ENCODE peak calls at places on chromosome X, in six cellular contexts. One of them, this sample, is unnamed. For H3K4me1, the result is how much of the 10 kb centered on the place peaks cover.

GRCh38 chrX:30275498-30275897 is 28.6 kb downstream of the MAGEB1 start:
- DNase-seq in psoas muscle: no peak
- DNase-seq in suprapubic skin: no peak
- DNase-seq in tibial artery: no peak
- DNase-seq in Peyer's patch: no peak
- DNase-seq in transverse colon: no peak
- DNase-seq in this sample: no peak

GRCh38 chrX:320126-320783 is 1.7 kb upstream of the GTPBP6 start:
- DNase-seq in psoas muscle: peak
- DNase-seq in suprapubic skin: peak
- DNase-seq in tibial artery: peak
- DNase-seq in Peyer's patch: no peak
- DNase-seq in transverse colon: peak
- DNase-seq in this sample: no peak

GRCh38 chrX:39965051-39965573 is 132.6 kb downstream of the BCOR start:
- DNase-seq in psoas muscle: no peak
- DNase-seq in suprapubic skin: no peak
- DNase-seq in tibial artery: no peak
- DNase-seq in Peyer's patch: no peak
- DNase-seq in transverse colon: no peak
- DNase-seq in this sample: no peak

GRCh38 chrX:12580548-12580947 is 210.7 kb upstream of the PRPS2 start:
- DNase-seq in psoas muscle: no peak
- DNase-seq in suprapubic skin: no peak
- DNase-seq in tibial artery: no peak
- DNase-seq in Peyer's patch: no peak
- DNase-seq in transverse colon: no peak
- DNase-seq in this sample: no peak

GRCh38 chrX:139802048-139802447 is 94.1 kb upstream of the MCF2 start:
- DNase-seq in psoas muscle: no peak
- DNase-seq in suprapubic skin: no peak
- DNase-seq in tibial artery: no peak
- DNase-seq in Peyer's patch: no peak
- DNase-seq in transverse colon: no peak
- DNase-seq in this sample: no peak

GRCh38 chrX:49308604-49309269 is 5.3 kb downstream of the GAGE10 start:
- DNase-seq in psoas muscle: no peak
- DNase-seq in suprapubic skin: no peak
- DNase-seq in tibial artery: no peak
- DNase-seq in Peyer's patch: no peak
- DNase-seq in transverse colon: no peak
- DNase-seq in this sample: peak

GRCh38 chrX:25754399-25754798 is 383.7 kb upstream of the MAGEB18 start:
- DNase-seq in psoas muscle: no peak
- DNase-seq in suprapubic skin: no peak
- DNase-seq in tibial artery: no peak
- DNase-seq in Peyer's patch: no peak
- DNase-seq in transverse colon: no peak
- DNase-seq in this sample: no peak

GRCh38 chrX:148808825-148809224 is 308.4 kb downstream of the AFF2 start:
- DNase-seq in psoas muscle: no peak
- DNase-seq in suprapubic skin: no peak
- DNase-seq in tibial artery: no peak
- DNase-seq in Peyer's patch: no peak
- DNase-seq in transverse colon: no peak
- DNase-seq in this sample: no peak

GRCh38 chrX:139246295-139246694 is 284.2 kb upstream of the F9 start:
- DNase-seq in psoas muscle: no peak
- DNase-seq in suprapubic skin: no peak
- DNase-seq in tibial artery: no peak
- DNase-seq in Peyer's patch: no peak
- DNase-seq in transverse colon: no peak
- DNase-seq in this sample: no peak

GRCh38 chrX:107713205-107714195 is 62.1 kb downstream of the TSC22D3 start:
- DNase-seq in psoas muscle: no peak
- DNase-seq in suprapubic skin: no peak
- DNase-seq in tibial artery: no peak
- DNase-seq in Peyer's patch: no peak
- DNase-seq in transverse colon: peak
- DNase-seq in this sample: peak
- H3K4me1 ChIP-seq in psoas muscle: under half
- H3K4me1 ChIP-seq in suprapubic skin: under half
- H3K4me1 ChIP-seq in tibial artery: under half
- H3K4me1 ChIP-seq in Peyer's patch: under half
- H3K4me1 ChIP-seq in transverse colon: under half
- H3K4me1 ChIP-seq in this sample: under half

DNA sequence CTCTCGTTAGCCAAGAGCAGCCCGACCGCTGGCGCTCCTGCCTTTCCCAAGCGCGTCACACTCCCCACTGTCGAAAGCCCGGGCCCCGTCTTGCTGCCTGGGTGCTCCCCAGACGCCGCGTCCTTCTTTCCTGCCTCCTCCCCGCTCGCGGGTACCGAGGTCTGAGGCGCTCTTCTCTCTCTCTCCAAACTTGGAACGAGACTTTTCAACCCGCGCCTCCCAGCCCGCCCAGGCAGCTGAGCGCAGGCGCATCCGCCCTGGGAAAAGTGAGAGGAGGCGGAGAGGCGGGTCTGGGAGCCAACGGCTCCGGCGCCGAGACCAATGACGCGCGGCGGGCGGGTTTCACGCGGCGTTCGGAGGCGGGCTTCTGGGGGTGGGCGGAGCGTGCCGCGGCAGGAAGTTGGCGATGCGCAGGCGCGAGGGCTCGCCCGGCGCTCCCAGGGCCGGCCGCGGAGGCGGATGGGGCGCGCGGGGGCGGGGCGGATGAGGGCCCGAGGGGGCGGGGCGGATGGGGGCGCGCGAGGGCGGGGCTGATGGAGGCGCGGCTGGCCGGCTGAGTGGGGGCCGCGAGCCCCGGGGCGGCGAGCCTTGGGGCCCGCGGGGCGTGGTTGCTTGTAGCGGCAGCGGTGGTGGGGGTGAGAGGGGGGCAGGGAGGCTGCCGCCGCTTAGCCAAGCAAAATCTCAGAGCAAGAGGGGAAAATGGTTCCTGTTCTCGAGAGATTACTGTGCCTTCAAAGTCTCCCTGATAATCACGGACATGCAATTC is at the start of gene RBBP7:
- DNase-seq in psoas muscle: peak
- DNase-seq in suprapubic skin: peak
- DNase-seq in tibial artery: peak
- DNase-seq in Peyer's patch: peak
- DNase-seq in transverse colon: peak
- DNase-seq in this sample: peak
- H3K4me1 ChIP-seq in psoas muscle: under half
- H3K4me1 ChIP-seq in suprapubic skin: under half
- H3K4me1 ChIP-seq in tibial artery: under half
- H3K4me1 ChIP-seq in Peyer's patch: under half
- H3K4me1 ChIP-seq in transverse colon: under half
- H3K4me1 ChIP-seq in this sample: under half

DNA sequence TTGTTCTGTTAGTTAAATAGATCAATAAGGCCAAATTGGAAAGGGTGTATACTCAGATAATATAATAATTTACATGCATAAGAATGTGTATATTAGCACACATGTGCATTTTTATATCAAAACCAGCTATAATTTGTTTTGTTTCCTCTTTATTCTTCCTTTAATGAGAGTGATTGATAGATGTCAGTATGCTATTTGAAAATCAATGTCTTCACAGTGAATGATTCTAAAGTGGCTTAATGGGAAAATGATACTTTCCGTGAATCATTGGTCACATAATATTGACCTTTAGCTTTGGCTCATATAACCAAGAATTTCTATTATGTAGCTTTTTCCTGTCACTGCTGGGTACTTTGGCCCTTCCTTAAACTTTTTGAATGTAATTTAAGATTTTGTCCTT is 48.6 kb downstream of the PLS3 start:
- DNase-seq in psoas muscle: no peak
- DNase-seq in suprapubic skin: no peak
- DNase-seq in tibial artery: no peak
- DNase-seq in Peyer's patch: no peak
- DNase-seq in transverse colon: no peak
- DNase-seq in this sample: no peak
- H3K4me1 ChIP-seq in psoas muscle: under half
- H3K4me1 ChIP-seq in suprapubic skin: under half
- H3K4me1 ChIP-seq in tibial artery: under half
- H3K4me1 ChIP-seq in Peyer's patch: under half
- H3K4me1 ChIP-seq in transverse colon: under half
- H3K4me1 ChIP-seq in this sample: under half

DNA sequence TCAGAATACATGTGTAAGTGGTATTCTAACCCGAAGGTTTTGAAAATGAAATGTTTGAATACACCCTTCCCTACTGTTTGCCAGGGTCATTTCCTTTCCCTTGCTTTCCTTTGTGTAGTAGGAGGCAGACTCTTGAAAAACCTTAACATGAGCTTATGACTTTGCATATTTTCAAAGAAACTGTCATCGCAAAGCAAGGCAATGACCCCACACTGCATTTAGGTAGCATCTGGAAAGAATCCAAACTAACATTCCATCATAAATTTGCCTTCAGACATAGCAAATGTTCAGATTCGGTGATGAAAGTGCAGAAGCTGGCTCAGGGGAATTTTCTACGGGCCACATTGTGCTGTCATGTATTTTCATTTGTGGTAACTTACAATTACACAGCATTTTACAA is 32.3 kb downstream of the SH2D1A start:
- DNase-seq in psoas muscle: no peak
- DNase-seq in suprapubic skin: no peak
- DNase-seq in tibial artery: no peak
- DNase-seq in Peyer's patch: no peak
- DNase-seq in transverse colon: no peak
- DNase-seq in this sample: no peak
- H3K4me1 ChIP-seq in psoas muscle: under half
- H3K4me1 ChIP-seq in suprapubic skin: under half
- H3K4me1 ChIP-seq in tibial artery: under half
- H3K4me1 ChIP-seq in Peyer's patch: under half
- H3K4me1 ChIP-seq in transverse colon: under half
- H3K4me1 ChIP-seq in this sample: under half

DNA sequence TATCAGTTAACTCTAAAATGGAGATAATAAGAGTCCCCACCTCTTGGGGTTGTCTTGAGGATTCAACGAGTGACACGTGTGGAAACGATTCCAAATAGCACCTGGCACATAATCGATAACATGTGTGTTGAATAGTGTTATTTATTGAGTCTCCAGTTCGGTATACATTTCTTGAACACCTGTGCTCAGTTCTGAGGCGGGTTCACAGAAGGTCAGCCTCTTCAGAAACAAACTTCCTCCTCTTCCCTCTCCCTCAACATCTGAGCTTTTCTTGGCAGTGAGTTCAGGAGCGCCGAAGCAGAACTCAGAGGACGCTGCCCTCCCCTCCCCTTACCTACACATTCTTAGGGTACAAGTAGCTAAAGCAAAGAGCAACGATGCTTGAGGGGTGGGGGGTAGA is 934 bp downstream of the PDHA1 start:
- DNase-seq in psoas muscle: no peak
- DNase-seq in suprapubic skin: no peak
- DNase-seq in tibial artery: no peak
- DNase-seq in Peyer's patch: no peak
- DNase-seq in transverse colon: no peak
- DNase-seq in this sample: no peak
- H3K4me1 ChIP-seq in psoas muscle: under half
- H3K4me1 ChIP-seq in suprapubic skin: under half
- H3K4me1 ChIP-seq in tibial artery: under half
- H3K4me1 ChIP-seq in Peyer's patch: under half
- H3K4me1 ChIP-seq in transverse colon: under half
- H3K4me1 ChIP-seq in this sample: under half

DNA sequence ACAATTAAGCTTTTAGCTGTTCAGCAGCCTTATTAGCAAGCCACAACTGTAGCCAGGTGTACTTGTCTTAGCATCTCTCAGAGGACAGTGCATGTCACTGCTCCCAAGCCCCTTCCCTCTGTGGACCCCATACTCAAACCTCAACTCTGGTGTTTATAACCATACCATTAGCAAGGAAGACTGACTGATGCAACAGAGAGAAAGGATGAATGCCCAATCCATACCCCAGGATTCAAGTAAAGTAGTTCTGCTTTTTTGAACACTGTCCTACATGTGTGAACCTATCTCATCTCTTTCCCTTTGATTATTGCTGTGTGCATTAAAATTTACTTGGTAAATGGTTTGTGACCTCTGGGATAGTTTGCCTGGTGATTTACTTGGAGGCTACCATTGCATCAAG is 22.8 kb upstream of the CYBB start:
- DNase-seq in psoas muscle: no peak
- DNase-seq in suprapubic skin: no peak
- DNase-seq in tibial artery: no peak
- DNase-seq in Peyer's patch: no peak
- DNase-seq in transverse colon: no peak
- DNase-seq in this sample: no peak
- H3K4me1 ChIP-seq in psoas muscle: under half
- H3K4me1 ChIP-seq in suprapubic skin: under half
- H3K4me1 ChIP-seq in tibial artery: under half
- H3K4me1 ChIP-seq in Peyer's patch: under half
- H3K4me1 ChIP-seq in transverse colon: under half
- H3K4me1 ChIP-seq in this sample: under half

This sample was measured in testis.